ENCODE peak calls at places on chromosomes 5 and 9, in seven cellular contexts. J, P, R, M, E, L and U are unnamed samples.

GRCh38 chr5:175288048-175288621 is 155.8 kb downstream of the DRD1 start:
- DNase-seq in J (peak), P (no peak), R (no peak), M (no peak), E (no peak), L (no peak), U (no peak)

GRCh38 chr5:138466900-138467710 is 1.8 kb downstream of the EGR1 start:
- DNase-seq in J (no peak), P (no peak), R (no peak), M (no peak), E (no peak), L (peak), U (no peak)

GRCh38 chr5:73722224-73722623 is 96.2 kb downstream of the ARHGEF28 start:
- DNase-seq in J (no peak), P (no peak), R (no peak), M (no peak), E (no peak), L (no peak), U (no peak)

GRCh38 chr9:14924821-14925220 is 14.6 kb upstream of the FREM1 start:
- DNase-seq in J (no peak), P (no peak), R (no peak), M (no peak), E (no peak), L (no peak), U (no peak)

GRCh38 chr5:30401479-30402058 is 791.9 kb upstream of the CDH6 start:
- DNase-seq in J (peak), P (peak), R (peak), M (peak), E (no peak), L (no peak), U (no peak)

GRCh38 chr9:121434946-121435345 is 64.7 kb downstream of the GGTA1 start:
- DNase-seq in J (no peak), P (no peak), R (no peak), M (no peak), E (no peak), L (no peak), U (no peak)

GRCh38 chr9:137456864-137457405 is 2.2 kb downstream of the NSMF start:
- DNase-seq in J (no peak), P (no peak), R (no peak), M (no peak), E (no peak), L (no peak), U (peak)

GRCh38 chr5:36364473-36364872 is 62.8 kb upstream of the RANBP3L start:
- DNase-seq in J (no peak), P (no peak), R (no peak), M (no peak), E (no peak), L (no peak), U (no peak)